ENCODE peak calls at places on chromosomes 7 and 10, in five cellular contexts. One of them, this sample, is unnamed.
A peak's percentile ranks its signal among the peaks of the same experiment; 100 is the strongest.

GRCh38 chr7:32890553-32891045 is 961 bp downstream of the KBTBD2 start:
- DNase-seq in pancreas: no peak
- DNase-seq in A549: peak; percentile 60
- DNase-seq in hepatocyte: peak; percentile 70
- DNase-seq in fibroblast of lung: peak; percentile 87
- DNase-seq in this sample: no peak

GRCh38 chr10:76428541-76429330 is 997.3 kb downstream of the LRMDA start:
- DNase-seq in pancreas: no peak
- DNase-seq in A549: peak; percentile 17
- DNase-seq in hepatocyte: peak; percentile 63
- DNase-seq in fibroblast of lung: peak; percentile 96
- DNase-seq in this sample: no peak

GRCh38 chr7:93622036-93622714 is 47.7 kb upstream of the CALCR start:
- DNase-seq in pancreas: no peak
- DNase-seq in A549: peak; percentile 66
- DNase-seq in hepatocyte: peak; percentile 39
- DNase-seq in fibroblast of lung: peak; percentile 4
- DNase-seq in this sample: no peak

GRCh38 chr10:16361086-16361485 is 75.7 kb upstream of the PTER start:
- DNase-seq in pancreas: no peak
- DNase-seq in A549: no peak
- DNase-seq in hepatocyte: no peak
- DNase-seq in fibroblast of lung: no peak
- DNase-seq in this sample: no peak

GRCh38 chr10:78028438-78029293 is 649 bp downstream of the POLR3A start:
- DNase-seq in pancreas: peak; percentile 24
- DNase-seq in A549: no peak
- DNase-seq in hepatocyte: peak; percentile 57
- DNase-seq in fibroblast of lung: peak; percentile 58
- DNase-seq in this sample: no peak

GRCh38 chr7:13442226-13442625 is 547.2 kb downstream of the ETV1 start:
- DNase-seq in pancreas: no peak
- DNase-seq in A549: no peak
- DNase-seq in hepatocyte: no peak
- DNase-seq in fibroblast of lung: no peak
- DNase-seq in this sample: no peak

GRCh38 chr10:15784237-15784636 is 64.5 kb upstream of the ITGA8 start:
- DNase-seq in pancreas: no peak
- DNase-seq in A549: no peak
- DNase-seq in hepatocyte: peak; percentile 12
- DNase-seq in fibroblast of lung: no peak
- DNase-seq in this sample: no peak

GRCh38 chr10:2508971-2509605 is 558.3 kb upstream of the PFKP start:
- DNase-seq in pancreas: no peak
- DNase-seq in A549: no peak
- DNase-seq in hepatocyte: peak; percentile 18
- DNase-seq in fibroblast of lung: peak; percentile 76
- DNase-seq in this sample: no peak

GRCh38 chr7:3408814-3409595 is 108.0 kb downstream of the SDK1 start:
- DNase-seq in pancreas: no peak
- DNase-seq in A549: no peak
- DNase-seq in hepatocyte: no peak
- DNase-seq in fibroblast of lung: no peak
- DNase-seq in this sample: no peak

GRCh38 chr7:12328888-12329770 is 74.5 kb downstream of the VWDE start:
- DNase-seq in pancreas: no peak
- DNase-seq in A549: no peak
- DNase-seq in hepatocyte: no peak
- DNase-seq in fibroblast of lung: no peak
- DNase-seq in this sample: no peak

GRCh38 chr10:115992554-115992953 is 280.5 kb downstream of the GFRA1 start:
- DNase-seq in pancreas: no peak
- DNase-seq in A549: no peak
- DNase-seq in hepatocyte: no peak
- DNase-seq in fibroblast of lung: no peak
- DNase-seq in this sample: no peak

GRCh38 chr10:21740989-21741388 is 207.0 kb downstream of the MLLT10 start:
- DNase-seq in pancreas: no peak
- DNase-seq in A549: no peak
- DNase-seq in hepatocyte: no peak
- DNase-seq in fibroblast of lung: no peak
- DNase-seq in this sample: no peak

GRCh38 chr10:31143331-31143935 is 111.8 kb upstream of the ZNF438 start:
- DNase-seq in pancreas: no peak
- DNase-seq in A549: no peak
- DNase-seq in hepatocyte: no peak
- DNase-seq in fibroblast of lung: no peak
- DNase-seq in this sample: no peak

GRCh38 chr10:77636286-77636966 is 1.2 kb downstream of the KCNMA1 start:
- DNase-seq in pancreas: no peak
- DNase-seq in A549: no peak
- DNase-seq in hepatocyte: no peak
- DNase-seq in fibroblast of lung: no peak
- DNase-seq in this sample: no peak

GRCh38 chr10:46282460-46283216 is 4.2 kb upstream of the ANTXRL start:
- DNase-seq in pancreas: peak; percentile 54
- DNase-seq in A549: peak; percentile 73
- DNase-seq in hepatocyte: peak; percentile 86
- DNase-seq in fibroblast of lung: peak; percentile 50
- DNase-seq in this sample: peak; percentile 90

GRCh38 chr10:86357676-86358075 is 8.9 kb downstream of the GRID1 start:
- DNase-seq in pancreas: no peak
- DNase-seq in A549: no peak
- DNase-seq in hepatocyte: no peak
- DNase-seq in fibroblast of lung: no peak
- DNase-seq in this sample: no peak

GRCh38 chr10:133318494-133319127 is 9.9 kb downstream of the ZNF511 start:
- DNase-seq in pancreas: peak; percentile 55
- DNase-seq in A549: peak; percentile 84
- DNase-seq in hepatocyte: peak; percentile 83
- DNase-seq in fibroblast of lung: peak; percentile 47
- DNase-seq in this sample: peak; percentile 72

GRCh38 chr10:125103466-125104377 is 56.6 kb downstream of the CTBP2 start:
- DNase-seq in pancreas: no peak
- DNase-seq in A549: no peak
- DNase-seq in hepatocyte: no peak
- DNase-seq in fibroblast of lung: no peak
- DNase-seq in this sample: no peak

GRCh38 chr7:98360221-98361124 is 40.4 kb downstream of the BAIAP2L1 start:
- DNase-seq in pancreas: no peak
- DNase-seq in A549: peak; percentile 87
- DNase-seq in hepatocyte: peak; percentile 77
- DNase-seq in fibroblast of lung: no peak
- DNase-seq in this sample: no peak

GRCh38 chr7:1149351-1149794 is 10.6 kb downstream of the ZFAND2A start:
- DNase-seq in pancreas: no peak
- DNase-seq in A549: no peak
- DNase-seq in hepatocyte: no peak
- DNase-seq in fibroblast of lung: no peak
- DNase-seq in this sample: peak; percentile 32

GRCh38 chr7:131109011-131109756 is 218.5 kb upstream of the MKLN1 start:
- DNase-seq in pancreas: no peak
- DNase-seq in A549: no peak
- DNase-seq in hepatocyte: no peak
- DNase-seq in fibroblast of lung: peak; percentile 59
- DNase-seq in this sample: no peak

GRCh38 chr10:131920151-131920550 is 19.3 kb downstream of the PPP2R2D start:
- DNase-seq in pancreas: no peak
- DNase-seq in A549: no peak
- DNase-seq in hepatocyte: no peak
- DNase-seq in fibroblast of lung: no peak
- DNase-seq in this sample: no peak

GRCh38 chr10:80472234-80473095 is 18.4 kb downstream of the TSPAN14 start:
- DNase-seq in pancreas: no peak
- DNase-seq in A549: peak; percentile 52
- DNase-seq in hepatocyte: no peak
- DNase-seq in fibroblast of lung: peak; percentile 88
- DNase-seq in this sample: no peak

GRCh38 chr7:64951250-64951848 is 39.5 kb downstream of the ZNF117 start:
- DNase-seq in pancreas: no peak
- DNase-seq in A549: peak; percentile 46
- DNase-seq in hepatocyte: peak; percentile 57
- DNase-seq in fibroblast of lung: peak; percentile 65
- DNase-seq in this sample: no peak

GRCh38 chr10:118543714-118544400 is 51.6 kb downstream of the PRLHR start:
- DNase-seq in pancreas: peak; percentile 33
- DNase-seq in A549: peak; percentile 57
- DNase-seq in hepatocyte: peak; percentile 77
- DNase-seq in fibroblast of lung: no peak
- DNase-seq in this sample: no peak

GRCh38 chr10:110323503-110323902 is 18.8 kb upstream of the SMNDC1 start:
- DNase-seq in pancreas: no peak
- DNase-seq in A549: peak; percentile 66
- DNase-seq in hepatocyte: no peak
- DNase-seq in fibroblast of lung: peak; percentile 79
- DNase-seq in this sample: no peak

GRCh38 chr10:75596930-75597629 is 165.7 kb downstream of the LRMDA start:
- DNase-seq in pancreas: no peak
- DNase-seq in A549: no peak
- DNase-seq in hepatocyte: no peak
- DNase-seq in fibroblast of lung: no peak
- DNase-seq in this sample: no peak

GRCh38 chr7:128166603-128167315 is 74.3 kb upstream of the LEP start:
- DNase-seq in pancreas: peak; percentile 41
- DNase-seq in A549: no peak
- DNase-seq in hepatocyte: peak; percentile 44
- DNase-seq in fibroblast of lung: no peak
- DNase-seq in this sample: no peak

GRCh38 chr7:120858299-120858636 is 324 bp upstream of the TSPAN12 start:
- DNase-seq in pancreas: no peak
- DNase-seq in A549: no peak
- DNase-seq in hepatocyte: no peak
- DNase-seq in fibroblast of lung: no peak
- DNase-seq in this sample: no peak

GRCh38 chr10:30431435-30431911 is 2.5 kb upstream of the MAP3K8 start:
- DNase-seq in pancreas: no peak
- DNase-seq in A549: peak; percentile 70
- DNase-seq in hepatocyte: no peak
- DNase-seq in fibroblast of lung: peak; percentile 42
- DNase-seq in this sample: peak; percentile 32

GRCh38 chr10:70480254-70480861 is 1.8 kb downstream of the PALD1 start:
- DNase-seq in pancreas: peak; percentile 73
- DNase-seq in A549: no peak
- DNase-seq in hepatocyte: no peak
- DNase-seq in fibroblast of lung: no peak
- DNase-seq in this sample: no peak
- H3K27ac ChIP-seq in pancreas: peak overlapping the region; percentile 55
- H3K27ac ChIP-seq in A549: no peak overlapping the region
- H3K27ac ChIP-seq in hepatocyte: no peak overlapping the region
- H3K27ac ChIP-seq in fibroblast of lung: no peak overlapping the region
- H3K27ac ChIP-seq in this sample: peak overlapping the region; percentile 59

DNA sequence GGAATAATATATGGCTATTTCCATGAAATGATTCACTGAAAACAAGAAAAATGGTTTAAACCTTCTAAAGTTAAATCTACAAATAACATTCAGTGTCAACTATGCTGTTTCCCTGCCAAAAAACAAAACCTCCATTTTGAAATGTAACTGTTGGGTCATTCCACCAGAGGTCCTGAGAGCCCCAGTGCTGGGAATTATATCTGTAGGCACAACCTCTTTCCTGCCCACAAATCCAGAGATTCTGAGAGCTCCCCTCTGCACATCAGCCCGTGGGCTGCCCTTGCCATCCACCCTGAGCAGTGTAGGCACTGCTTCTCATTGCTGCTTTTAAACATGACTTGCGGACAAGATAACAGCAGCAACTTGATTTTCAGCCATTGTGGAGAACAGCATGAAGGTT is 198.6 kb downstream of the TMEM178B start:
- DNase-seq in pancreas: no peak
- DNase-seq in A549: no peak
- DNase-seq in hepatocyte: no peak
- DNase-seq in fibroblast of lung: no peak
- DNase-seq in this sample: no peak
- TF ChIP-seq CTCF in pancreas: no peak
- TF ChIP-seq CTCF in A549: no peak
- TF ChIP-seq CTCF in hepatocyte: no peak
- TF ChIP-seq CTCF in fibroblast of lung: no peak
- TF ChIP-seq CTCF in this sample: no peak

DNA sequence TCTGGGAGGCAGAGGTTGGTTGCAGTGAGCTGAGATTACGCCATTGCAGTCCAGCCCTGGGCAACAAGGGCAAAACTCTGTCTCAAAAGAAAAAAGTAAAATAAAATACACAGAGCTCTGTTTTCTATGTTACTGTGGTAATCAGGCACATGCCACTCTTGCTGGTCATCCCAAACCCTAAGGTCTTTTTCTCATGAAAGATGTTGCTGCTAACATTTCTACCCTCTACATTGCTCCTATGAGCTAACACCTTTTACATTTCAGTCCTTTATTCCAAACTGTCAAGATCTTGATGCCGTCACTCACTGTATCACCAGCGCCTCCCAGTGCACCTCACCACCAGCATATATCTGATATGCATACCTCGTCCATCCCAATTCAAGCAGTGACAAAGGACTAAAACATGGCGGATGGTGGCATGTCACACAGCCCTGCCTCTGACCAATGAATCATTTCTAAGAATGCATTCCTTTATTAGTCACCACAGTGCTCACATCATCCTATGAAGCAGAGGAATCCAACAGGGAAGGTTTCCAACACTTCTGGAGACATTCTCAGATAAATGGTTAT is 4.3 kb downstream of the DAGLB start:
- DNase-seq in pancreas: no peak
- DNase-seq in A549: peak; percentile 83
- DNase-seq in hepatocyte: peak; percentile 24
- DNase-seq in fibroblast of lung: peak; percentile 80
- DNase-seq in this sample: no peak
- H3K4me3 ChIP-seq in pancreas: no peak overlapping the region
- H3K4me3 ChIP-seq in A549: no peak overlapping the region
- H3K4me3 ChIP-seq in hepatocyte: no peak overlapping the region
- H3K4me3 ChIP-seq in fibroblast of lung: no peak overlapping the region
- H3K4me3 ChIP-seq in this sample: no peak overlapping the region

DNA sequence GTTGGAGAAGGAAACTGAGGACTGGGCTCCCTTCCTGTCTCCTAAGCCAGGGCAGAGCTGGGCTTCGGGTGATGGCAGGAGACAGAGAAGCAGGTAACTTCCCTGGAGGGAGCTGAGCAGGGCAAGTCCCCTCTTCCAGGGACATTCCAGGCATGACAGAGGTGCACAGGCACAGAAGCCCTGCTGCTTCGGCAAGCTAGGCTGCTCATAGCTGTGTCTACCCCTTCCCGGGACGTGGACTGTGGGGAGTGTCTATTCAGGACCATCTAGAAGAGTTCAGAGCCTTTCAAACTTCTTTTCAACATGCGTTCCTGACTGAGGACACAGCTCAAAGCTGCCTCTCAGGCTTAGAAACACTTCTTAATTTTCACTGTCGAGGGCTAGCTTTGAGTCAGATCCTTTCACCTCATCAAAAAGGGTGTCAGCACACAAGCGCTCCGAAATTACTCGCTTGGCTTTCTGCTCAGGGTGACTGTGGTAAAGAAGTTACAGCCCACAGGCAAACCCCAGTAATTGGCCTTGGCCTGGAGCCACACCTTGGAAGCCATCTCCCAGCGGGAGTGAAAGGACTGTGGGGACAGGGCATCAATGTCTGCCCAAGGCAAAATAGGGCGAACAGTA is 63.7 kb upstream of the STEAP1B start:
- DNase-seq in pancreas: no peak
- DNase-seq in A549: no peak
- DNase-seq in hepatocyte: no peak
- DNase-seq in fibroblast of lung: no peak
- DNase-seq in this sample: no peak
- H3K27ac ChIP-seq in pancreas: no peak overlapping the region
- H3K27ac ChIP-seq in A549: no peak overlapping the region
- H3K27ac ChIP-seq in hepatocyte: peak overlapping the region; percentile 33
- H3K27ac ChIP-seq in fibroblast of lung: peak overlapping the region; percentile 35
- H3K27ac ChIP-seq in this sample: peak overlapping the region; percentile 47